ENCODE peak calls at places on chromosomes 3 and 15, in eight cellular contexts. One of them, this sample, is unnamed.

GRCh38 chr3:122415104-122415744 is 638 bp downstream of the WDR5B start:
- DNase-seq in PC-3: peak; percentile 64
- DNase-seq in GM23338: peak; percentile 80
- DNase-seq in neural progenitor cell: peak; percentile 67
- DNase-seq in MM.1S: peak; percentile 84
- DNase-seq in GM23248: peak; percentile 67
- DNase-seq in HCT116: peak; percentile 52
- DNase-seq in SK-N-SH: peak; percentile 27
- DNase-seq in this sample: peak; percentile 77

GRCh38 chr3:176097036-176097435 is 1100.2 kb downstream of the TBL1XR1 start:
- DNase-seq in SK-N-SH: no peak
- DNase-seq in HCT116: no peak
- DNase-seq in GM23248: no peak
- DNase-seq in MM.1S: no peak
- DNase-seq in GM23338: peak; percentile 10
- DNase-seq in neural progenitor cell: peak; percentile 11
- DNase-seq in PC-3: no peak
- DNase-seq in this sample: no peak

GRCh38 chr3:115659861-115660260 is 36.6 kb downstream of the GAP43 start:
- DNase-seq in neural progenitor cell: no peak
- DNase-seq in MM.1S: no peak
- DNase-seq in HCT116: no peak
- DNase-seq in GM23338: no peak
- DNase-seq in SK-N-SH: no peak
- DNase-seq in GM23248: peak; percentile 47
- DNase-seq in PC-3: no peak
- DNase-seq in this sample: no peak

GRCh38 chr3:170703121-170703588 is 117.3 kb upstream of the SLC7A14 start:
- DNase-seq in GM23338: no peak
- DNase-seq in SK-N-SH: no peak
- DNase-seq in PC-3: peak; percentile 76
- DNase-seq in neural progenitor cell: no peak
- DNase-seq in GM23248: peak; percentile 96
- DNase-seq in HCT116: no peak
- DNase-seq in MM.1S: no peak
- DNase-seq in this sample: no peak

GRCh38 chr15:63528138-63528659 is 23.8 kb downstream of the USP3 start:
- DNase-seq in GM23338: no peak
- DNase-seq in neural progenitor cell: no peak
- DNase-seq in HCT116: no peak
- DNase-seq in SK-N-SH: no peak
- DNase-seq in PC-3: no peak
- DNase-seq in MM.1S: no peak
- DNase-seq in GM23248: peak; percentile 18
- DNase-seq in this sample: no peak

GRCh38 chr3:106004137-106004600 is 135.4 kb upstream of the CBLB start:
- DNase-seq in PC-3: peak; percentile 41
- DNase-seq in MM.1S: no peak
- DNase-seq in GM23248: peak; percentile 13
- DNase-seq in GM23338: no peak
- DNase-seq in neural progenitor cell: no peak
- DNase-seq in HCT116: no peak
- DNase-seq in SK-N-SH: no peak
- DNase-seq in this sample: no peak

GRCh38 chr15:98776607-98777281 is 128.4 kb downstream of the IGF1R start:
- DNase-seq in GM23338: no peak
- DNase-seq in MM.1S: peak; percentile 72
- DNase-seq in HCT116: no peak
- DNase-seq in neural progenitor cell: no peak
- DNase-seq in SK-N-SH: no peak
- DNase-seq in GM23248: peak; percentile 59
- DNase-seq in PC-3: no peak
- DNase-seq in this sample: no peak

GRCh38 chr3:10600159-10601125 is 95.1 kb upstream of the ATP2B2 start:
- DNase-seq in PC-3: peak; percentile 8
- DNase-seq in GM23338: no peak
- DNase-seq in SK-N-SH: peak; percentile 83
- DNase-seq in GM23248: peak; percentile 9
- DNase-seq in MM.1S: no peak
- DNase-seq in HCT116: no peak
- DNase-seq in neural progenitor cell: peak; percentile 44
- DNase-seq in this sample: no peak

GRCh38 chr15:72203507-72203837 is 5.9 kb upstream of the GRAMD2A start:
- DNase-seq in neural progenitor cell: no peak
- DNase-seq in PC-3: no peak
- DNase-seq in GM23248: peak; percentile 94
- DNase-seq in HCT116: no peak
- DNase-seq in SK-N-SH: peak; percentile 71
- DNase-seq in GM23338: no peak
- DNase-seq in MM.1S: no peak
- DNase-seq in this sample: no peak

GRCh38 chr3:86708908-86709307 is 282.0 kb downstream of the VGLL3 start:
- DNase-seq in GM23338: no peak
- DNase-seq in neural progenitor cell: no peak
- DNase-seq in PC-3: no peak
- DNase-seq in SK-N-SH: no peak
- DNase-seq in HCT116: no peak
- DNase-seq in GM23248: no peak
- DNase-seq in MM.1S: no peak
- DNase-seq in this sample: no peak

GRCh38 chr15:64096486-64097431 is 977 bp downstream of the SNX1 start:
- DNase-seq in SK-N-SH: peak; percentile 38
- DNase-seq in MM.1S: peak; percentile 17
- DNase-seq in PC-3: peak; percentile 36
- DNase-seq in HCT116: no peak
- DNase-seq in GM23338: peak; percentile 40
- DNase-seq in GM23248: peak; percentile 71
- DNase-seq in neural progenitor cell: peak; percentile 42
- DNase-seq in this sample: peak; percentile 47

GRCh38 chr3:30625541-30626438 is 19.4 kb downstream of the TGFBR2 start:
- DNase-seq in neural progenitor cell: no peak
- DNase-seq in HCT116: peak; percentile 80
- DNase-seq in GM23338: no peak
- DNase-seq in SK-N-SH: no peak
- DNase-seq in MM.1S: no peak
- DNase-seq in PC-3: peak; percentile 93
- DNase-seq in GM23248: peak; percentile 55
- DNase-seq in this sample: no peak

GRCh38 chr3:123499316-123499715 is 50.4 kb upstream of the ADCY5 start:
- DNase-seq in HCT116: no peak
- DNase-seq in GM23338: no peak
- DNase-seq in GM23248: peak; percentile 77
- DNase-seq in PC-3: no peak
- DNase-seq in MM.1S: no peak
- DNase-seq in SK-N-SH: no peak
- DNase-seq in neural progenitor cell: no peak
- DNase-seq in this sample: no peak

GRCh38 chr15:95793226-95793625 is 537.3 kb upstream of the NR2F2 start:
- DNase-seq in neural progenitor cell: no peak
- DNase-seq in GM23338: no peak
- DNase-seq in SK-N-SH: no peak
- DNase-seq in HCT116: no peak
- DNase-seq in MM.1S: no peak
- DNase-seq in GM23248: peak; percentile 56
- DNase-seq in PC-3: no peak
- DNase-seq in this sample: no peak

GRCh38 chr3:46693897-46694235 is 387 bp upstream of the ALS2CL start:
- DNase-seq in GM23338: peak; percentile 36
- DNase-seq in MM.1S: no peak
- DNase-seq in SK-N-SH: no peak
- DNase-seq in HCT116: no peak
- DNase-seq in PC-3: no peak
- DNase-seq in GM23248: peak; percentile 79
- DNase-seq in neural progenitor cell: no peak
- DNase-seq in this sample: no peak

GRCh38 chr3:106640353-106640752 is 736.9 kb upstream of the CCDC54 start:
- DNase-seq in GM23248: no peak
- DNase-seq in GM23338: no peak
- DNase-seq in SK-N-SH: no peak
- DNase-seq in PC-3: no peak
- DNase-seq in neural progenitor cell: no peak
- DNase-seq in MM.1S: no peak
- DNase-seq in HCT116: no peak
- DNase-seq in this sample: no peak

GRCh38 chr15:41997845-41998244 is 23.0 kb downstream of the PLA2G4E start:
- DNase-seq in neural progenitor cell: no peak
- DNase-seq in SK-N-SH: no peak
- DNase-seq in MM.1S: no peak
- DNase-seq in GM23248: no peak
- DNase-seq in PC-3: no peak
- DNase-seq in GM23338: no peak
- DNase-seq in HCT116: no peak
- DNase-seq in this sample: no peak

GRCh38 chr3:12838179-12838965 is 3.0 kb downstream of the RPL32 start:
- DNase-seq in MM.1S: no peak
- DNase-seq in HCT116: no peak
- DNase-seq in PC-3: no peak
- DNase-seq in GM23338: no peak
- DNase-seq in neural progenitor cell: no peak
- DNase-seq in SK-N-SH: no peak
- DNase-seq in GM23248: peak; percentile 34
- DNase-seq in this sample: no peak

GRCh38 chr3:167837430-167837829 is 101.9 kb downstream of the SERPINI1 start:
- DNase-seq in GM23338: no peak
- DNase-seq in SK-N-SH: no peak
- DNase-seq in PC-3: peak; percentile 52
- DNase-seq in GM23248: no peak
- DNase-seq in MM.1S: no peak
- DNase-seq in neural progenitor cell: no peak
- DNase-seq in HCT116: no peak
- DNase-seq in this sample: peak; percentile 39

GRCh38 chr3:58690490-58690889 is 23.9 kb upstream of the FAM3D start:
- DNase-seq in GM23338: no peak
- DNase-seq in HCT116: no peak
- DNase-seq in GM23248: no peak
- DNase-seq in MM.1S: no peak
- DNase-seq in SK-N-SH: no peak
- DNase-seq in neural progenitor cell: no peak
- DNase-seq in PC-3: no peak
- DNase-seq in this sample: no peak

GRCh38 chr3:23611737-23612295 is 193.9 kb upstream of the UBE2E1 start:
- DNase-seq in GM23248: peak; percentile 23
- DNase-seq in neural progenitor cell: no peak
- DNase-seq in MM.1S: no peak
- DNase-seq in HCT116: no peak
- DNase-seq in PC-3: no peak
- DNase-seq in SK-N-SH: no peak
- DNase-seq in GM23338: peak; percentile 17
- DNase-seq in this sample: peak; percentile 64

DNA sequence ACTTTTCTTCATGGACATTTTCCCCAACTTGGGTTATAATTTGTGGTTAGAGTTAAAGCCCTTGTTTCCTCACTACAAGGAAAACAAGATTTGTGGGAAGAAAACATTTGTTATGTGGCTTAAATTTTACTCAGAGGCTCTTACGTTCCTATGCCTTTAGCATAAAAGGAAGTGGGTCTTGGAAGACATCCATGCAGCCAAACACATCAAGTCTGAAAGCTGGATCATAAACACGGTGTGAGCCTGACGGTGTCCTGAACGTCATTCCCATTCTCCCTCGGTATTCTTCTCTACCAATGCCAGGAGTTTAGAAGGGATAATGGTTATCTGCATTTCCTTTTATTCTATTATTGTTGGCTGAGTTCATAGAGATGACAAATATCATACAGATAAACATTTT is 519.0 kb downstream of the NR2F2 start:
- DNase-seq in PC-3: no peak
- DNase-seq in GM23338: no peak
- DNase-seq in GM23248: no peak
- DNase-seq in SK-N-SH: no peak
- DNase-seq in neural progenitor cell: no peak
- DNase-seq in HCT116: no peak
- DNase-seq in MM.1S: no peak
- DNase-seq in this sample: no peak
- TF ChIP-seq EZH2phosphoT487 in PC-3: no peak
- TF ChIP-seq EZH2phosphoT487 in GM23338: no peak
- TF ChIP-seq EZH2phosphoT487 in GM23248: no peak
- TF ChIP-seq EZH2phosphoT487 in SK-N-SH: no peak
- TF ChIP-seq EZH2phosphoT487 in neural progenitor cell: no peak
- TF ChIP-seq EZH2phosphoT487 in HCT116: no peak
- TF ChIP-seq EZH2phosphoT487 in MM.1S: no peak
- TF ChIP-seq EZH2phosphoT487 in this sample: no peak

GRCh38 chr3:136920904-136921649 is 36.7 kb upstream of the IL20RB start:
- DNase-seq in SK-N-SH: no peak
- DNase-seq in MM.1S: no peak
- DNase-seq in PC-3: no peak
- DNase-seq in GM23248: no peak
- DNase-seq in GM23338: no peak
- DNase-seq in HCT116: no peak
- DNase-seq in neural progenitor cell: no peak
- DNase-seq in this sample: no peak
- H3K4me1 ChIP-seq in SK-N-SH: no peaks in the 10 kb centered on the region
- H3K4me1 ChIP-seq in MM.1S: no peaks in the 10 kb centered on the region
- H3K4me1 ChIP-seq in PC-3: peaks cover 7% of the 10 kb centered on the region
- H3K4me1 ChIP-seq in GM23248: peaks cover 18% of the 10 kb centered on the region
- H3K4me1 ChIP-seq in GM23338: peaks cover 20% of the 10 kb centered on the region
- H3K4me1 ChIP-seq in HCT116: no peaks in the 10 kb centered on the region
- H3K4me1 ChIP-seq in neural progenitor cell: no peaks in the 10 kb centered on the region
- H3K4me1 ChIP-seq in this sample: peaks cover 15% of the 10 kb centered on the region

DNA sequence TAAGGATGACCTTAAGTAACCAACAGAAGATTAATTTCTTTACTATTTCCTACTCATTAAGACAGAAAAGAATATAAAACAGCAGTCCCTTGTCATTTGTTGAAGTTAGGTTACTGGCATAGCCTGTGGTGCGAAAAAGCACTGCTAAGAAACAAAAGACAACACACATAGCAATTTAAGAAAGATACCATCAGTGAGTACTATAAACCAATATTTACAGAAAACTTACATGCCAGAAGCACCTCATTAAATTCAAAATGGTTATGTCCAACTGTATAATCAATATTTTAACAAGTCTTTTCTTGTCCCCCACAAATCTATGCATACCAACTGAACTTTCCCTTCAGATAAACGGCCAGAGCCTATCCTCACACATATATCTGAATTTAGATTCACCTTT is 42.0 kb downstream of the ANKRD28 start:
- DNase-seq in HCT116: no peak
- DNase-seq in MM.1S: no peak
- DNase-seq in GM23248: no peak
- DNase-seq in neural progenitor cell: no peak
- DNase-seq in SK-N-SH: no peak
- DNase-seq in GM23338: no peak
- DNase-seq in PC-3: no peak
- DNase-seq in this sample: no peak
- TF ChIP-seq EZH2phosphoT487 in HCT116: no peak
- TF ChIP-seq EZH2phosphoT487 in MM.1S: no peak
- TF ChIP-seq EZH2phosphoT487 in GM23248: no peak
- TF ChIP-seq EZH2phosphoT487 in neural progenitor cell: no peak
- TF ChIP-seq EZH2phosphoT487 in SK-N-SH: no peak
- TF ChIP-seq EZH2phosphoT487 in GM23338: no peak
- TF ChIP-seq EZH2phosphoT487 in PC-3: no peak
- TF ChIP-seq EZH2phosphoT487 in this sample: no peak

DNA sequence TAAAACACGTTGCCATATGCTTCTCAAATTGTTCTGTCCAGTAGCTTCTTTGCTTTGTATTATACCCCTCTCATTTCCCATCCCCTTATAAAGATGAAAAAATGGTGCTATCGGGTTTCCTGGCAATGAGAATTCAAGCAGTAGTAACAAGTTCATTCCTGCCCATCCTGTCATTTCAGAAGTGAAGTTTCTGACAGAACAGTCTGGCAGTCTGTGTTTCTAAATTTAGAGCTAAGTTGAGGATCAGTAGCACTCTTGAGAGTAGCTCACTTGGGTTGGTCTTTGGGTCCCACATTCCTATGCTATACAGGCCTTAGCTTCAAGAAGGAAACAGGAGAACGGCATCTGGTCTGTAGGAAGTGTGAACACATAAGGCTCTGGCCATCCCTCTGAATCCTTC is 134.6 kb downstream of the GHSR start:
- DNase-seq in SK-N-SH: no peak
- DNase-seq in neural progenitor cell: no peak
- DNase-seq in MM.1S: no peak
- DNase-seq in GM23248: no peak
- DNase-seq in GM23338: no peak
- DNase-seq in PC-3: no peak
- DNase-seq in HCT116: no peak
- DNase-seq in this sample: no peak
- H3K4me1 ChIP-seq in SK-N-SH: peaks cover 23% of the 10 kb centered on the region
- H3K4me1 ChIP-seq in neural progenitor cell: peaks cover 19% of the 10 kb centered on the region
- H3K4me1 ChIP-seq in MM.1S: peaks cover 31% of the 10 kb centered on the region
- H3K4me1 ChIP-seq in GM23248: peaks cover 29% of the 10 kb centered on the region
- H3K4me1 ChIP-seq in GM23338: peaks cover 20% of the 10 kb centered on the region
- H3K4me1 ChIP-seq in PC-3: peaks cover 35% of the 10 kb centered on the region
- H3K4me1 ChIP-seq in HCT116: peaks cover 34% of the 10 kb centered on the region
- H3K4me1 ChIP-seq in this sample: no peaks in the 10 kb centered on the region